ENCODE peak calls at places on chromosomes 1 and 21, in four cellular contexts. G, Y, V and A are unnamed samples.

GRCh38 chr1:197783510-197783948 is 8.2 kb upstream of the DENND1B start:
- DNase-seq in G (no peak), Y (no peak), V (peak; percentile 32), A (no peak)

GRCh38 chr1:55955237-55955636 is 624.1 kb downstream of the PLPP3 start:
- DNase-seq in G (no peak), Y (no peak), V (peak; percentile 52), A (no peak)

GRCh38 chr21:42003051-42003461 is 7.1 kb downstream of the ZBTB21 start:
- DNase-seq in G (no peak), Y (no peak), V (no peak), A (no peak)

GRCh38 chr1:118204648-118205047 is 19.6 kb upstream of the SPAG17 start:
- DNase-seq in G (no peak), Y (no peak), V (no peak), A (no peak)

GRCh38 chr1:75765697-75766355 is 20.2 kb upstream of the RABGGTB start:
- DNase-seq in G (no peak), Y (no peak), V (peak; percentile 46), A (no peak)

GRCh38 chr1:19533626-19534025 is 48.3 kb upstream of the CAPZB start:
- DNase-seq in G (no peak), Y (no peak), V (no peak), A (no peak)

GRCh38 chr1:74504125-74505065 is 8.0 kb downstream of the LRRC53 start:
- DNase-seq in G (peak; percentile 78), Y (peak; percentile 60), V (no peak), A (no peak)

GRCh38 chr1:62509028-62509427 is 72.2 kb downstream of the USP1 start:
- DNase-seq in G (no peak), Y (peak; percentile 57), V (no peak), A (no peak)

GRCh38 chr1:203915811-203916210 is 54.4 kb downstream of the SNRPE start:
- DNase-seq in G (no peak), Y (no peak), V (no peak), A (no peak)

GRCh38 chr1:31762726-31763670 is 1.1 kb downstream of the ADGRB2 start:
- DNase-seq in G (peak; percentile 66), Y (peak; percentile 82), V (no peak), A (peak; percentile 79)

GRCh38 chr1:99728494-99729235 is 37.8 kb downstream of the FRRS1 start:
- DNase-seq in G (no peak), Y (no peak), V (no peak), A (no peak)

GRCh38 chr1:2180297-2181245 is 14.0 kb downstream of the FAAP20 start:
- DNase-seq in G (no peak), Y (no peak), V (no peak), A (no peak)

GRCh38 chr1:24325587-24326449 is 6.7 kb downstream of the GRHL3 start:
- DNase-seq in G (no peak), Y (no peak), V (no peak), A (no peak)

GRCh38 chr1:71658295-71658694 is 577.5 kb upstream of the ZRANB2 start:
- DNase-seq in G (no peak), Y (no peak), V (no peak), A (no peak)

GRCh38 chr1:27357281-27358037 is 9.3 kb downstream of the MAP3K6 start:
- DNase-seq in G (peak; percentile 82), Y (peak; percentile 87), V (no peak), A (peak; percentile 80)

GRCh38 chr1:100627936-100628335 is 90.0 kb downstream of the GPR88 start:
- DNase-seq in G (no peak), Y (no peak), V (no peak), A (no peak)

GRCh38 chr1:65924471-65924870 is 131.8 kb downstream of the PDE4B start:
- DNase-seq in G (no peak), Y (no peak), V (peak; percentile 69), A (no peak)

GRCh38 chr1:158654079-158654478 is 32.4 kb downstream of the SPTA1 start:
- DNase-seq in G (no peak), Y (no peak), V (no peak), A (no peak)

GRCh38 chr1:59162665-59163064 is 134.2 kb upstream of the FGGY start:
- DNase-seq in G (no peak), Y (no peak), V (no peak), A (no peak)